ENCODE peak calls at places on chromosomes 11 and 22, in six cellular contexts. One of them, this sample, is unnamed.

GRCh38 chr22:47285981-47286380 is 523.5 kb downstream of the TBC1D22A start:
- DNase-seq in left ventricle myocardium superior: no peak
- DNase-seq in ecto neural progenitor cell: no peak
- DNase-seq in RKO: no peak
- DNase-seq in cardiac muscle cell: no peak
- DNase-seq in amygdala: no peak
- DNase-seq in this sample: no peak

GRCh38 chr11:15737326-15737725 is 619.0 kb downstream of the SOX6 start:
- DNase-seq in cardiac muscle cell: no peak
- DNase-seq in left ventricle myocardium superior: no peak
- DNase-seq in ecto neural progenitor cell: no peak
- DNase-seq in amygdala: no peak
- DNase-seq in RKO: no peak
- DNase-seq in this sample: no peak

GRCh38 chr11:76512851-76513653 is 68.2 kb downstream of the EMSY start:
- DNase-seq in left ventricle myocardium superior: no peak
- DNase-seq in cardiac muscle cell: peak
- DNase-seq in ecto neural progenitor cell: no peak
- DNase-seq in RKO: peak
- DNase-seq in amygdala: no peak
- DNase-seq in this sample: no peak

GRCh38 chr22:46649176-46650077 is 29.2 kb downstream of the GRAMD4 start:
- DNase-seq in ecto neural progenitor cell: no peak
- DNase-seq in cardiac muscle cell: peak
- DNase-seq in amygdala: no peak
- DNase-seq in RKO: no peak
- DNase-seq in left ventricle myocardium superior: peak
- DNase-seq in this sample: peak

GRCh38 chr22:37630839-37631435 is 8.5 kb upstream of the SH3BP1 start:
- DNase-seq in amygdala: no peak
- DNase-seq in left ventricle myocardium superior: no peak
- DNase-seq in RKO: no peak
- DNase-seq in cardiac muscle cell: peak
- DNase-seq in ecto neural progenitor cell: no peak
- DNase-seq in this sample: no peak

GRCh38 chr22:32545801-32546200 is 71.2 kb downstream of the FBXO7 start:
- DNase-seq in ecto neural progenitor cell: no peak
- DNase-seq in cardiac muscle cell: no peak
- DNase-seq in amygdala: no peak
- DNase-seq in left ventricle myocardium superior: no peak
- DNase-seq in RKO: no peak
- DNase-seq in this sample: no peak

GRCh38 chr11:21511835-21512440 is 680.9 kb upstream of the ANO5 start:
- DNase-seq in left ventricle myocardium superior: peak
- DNase-seq in amygdala: no peak
- DNase-seq in ecto neural progenitor cell: peak
- DNase-seq in cardiac muscle cell: peak
- DNase-seq in RKO: peak
- DNase-seq in this sample: peak

GRCh38 chr11:36757122-36757521 is 159.1 kb upstream of the RAG2 start:
- DNase-seq in amygdala: no peak
- DNase-seq in ecto neural progenitor cell: no peak
- DNase-seq in left ventricle myocardium superior: no peak
- DNase-seq in RKO: no peak
- DNase-seq in cardiac muscle cell: no peak
- DNase-seq in this sample: no peak

GRCh38 chr11:87871071-87871470 is 304.2 kb downstream of the RAB38 start:
- DNase-seq in RKO: no peak
- DNase-seq in cardiac muscle cell: no peak
- DNase-seq in ecto neural progenitor cell: no peak
- DNase-seq in left ventricle myocardium superior: no peak
- DNase-seq in amygdala: no peak
- DNase-seq in this sample: no peak

GRCh38 chr11:24635588-24636290 is 138.9 kb downstream of the LUZP2 start:
- DNase-seq in RKO: no peak
- DNase-seq in cardiac muscle cell: peak
- DNase-seq in ecto neural progenitor cell: no peak
- DNase-seq in left ventricle myocardium superior: no peak
- DNase-seq in amygdala: no peak
- DNase-seq in this sample: no peak

GRCh38 chr11:119651802-119652584 is 77.0 kb downstream of the NECTIN1 start:
- DNase-seq in RKO: no peak
- DNase-seq in left ventricle myocardium superior: peak
- DNase-seq in amygdala: no peak
- DNase-seq in cardiac muscle cell: peak
- DNase-seq in ecto neural progenitor cell: no peak
- DNase-seq in this sample: no peak

GRCh38 chr22:40413873-40414272 is 43.5 kb downstream of the SGSM3 start:
- DNase-seq in RKO: no peak
- DNase-seq in cardiac muscle cell: no peak
- DNase-seq in ecto neural progenitor cell: no peak
- DNase-seq in left ventricle myocardium superior: no peak
- DNase-seq in amygdala: no peak
- DNase-seq in this sample: peak

GRCh38 chr11:70233511-70233919 is 30.4 kb downstream of the FADD start:
- DNase-seq in left ventricle myocardium superior: no peak
- DNase-seq in amygdala: no peak
- DNase-seq in RKO: peak
- DNase-seq in cardiac muscle cell: no peak
- DNase-seq in ecto neural progenitor cell: no peak
- DNase-seq in this sample: no peak

GRCh38 chr11:128715691-128716153 is 21.9 kb downstream of the FLI1 start:
- DNase-seq in left ventricle myocardium superior: no peak
- DNase-seq in amygdala: no peak
- DNase-seq in RKO: no peak
- DNase-seq in cardiac muscle cell: no peak
- DNase-seq in ecto neural progenitor cell: no peak
- DNase-seq in this sample: peak

GRCh38 chr11:118618991-118619375 is 11.6 kb downstream of the PHLDB1 start:
- DNase-seq in amygdala: no peak
- DNase-seq in left ventricle myocardium superior: peak
- DNase-seq in cardiac muscle cell: no peak
- DNase-seq in RKO: no peak
- DNase-seq in ecto neural progenitor cell: no peak
- DNase-seq in this sample: peak